ENCODE peak calls at places on chromosomes 5 and 9, in four cellular contexts. C, T, L and O are unnamed samples.

GRCh38 chr5:36459191-36460135 is 146.9 kb upstream of the SLC1A3 start:
- DNase-seq in C (no peak), T (no peak), L (no peak), O (no peak)

GRCh38 chr9:134666801-134667200 is 25.2 kb downstream of the COL5A1 start:
- DNase-seq in T (no peak), L (peak; percentile 74), C (no peak), O (no peak)

GRCh38 chr5:136066705-136067271 is 38.0 kb downstream of the TGFBI start:
- DNase-seq in T (no peak), C (no peak), L (peak; percentile 48), O (no peak)

GRCh38 chr5:98453309-98453708 is 320.2 kb upstream of the RGMB start:
- DNase-seq in T (no peak), L (no peak), C (no peak), O (no peak)

GRCh38 chr9:37026936-37027581 is 7.0 kb downstream of the PAX5 start:
- DNase-seq in L (no peak), C (no peak), T (no peak), O (no peak)

GRCh38 chr9:124735121-124735520 is 36.0 kb downstream of the NR6A1 start:
- DNase-seq in C (no peak), L (peak; percentile 77), T (peak; percentile 29), O (no peak)

GRCh38 chr5:149257875-149258705 is 13.6 kb upstream of the AFAP1L1 start:
- DNase-seq in C (no peak), L (peak; percentile 95), T (peak; percentile 30), O (no peak)

GRCh38 chr5:115816226-115817042 is at the start of gene CDO1:
- DNase-seq in L (peak; percentile 47), C (no peak), T (peak; percentile 59), O (peak; percentile 63)

GRCh38 chr9:129677456-129677855 is 12.0 kb downstream of the PRRX2 start:
- DNase-seq in T (no peak), C (no peak), L (no peak), O (no peak)

GRCh38 chr9:128164332-128164885 is 4.3 kb downstream of the BBLN start:
- DNase-seq in T (no peak), L (no peak), C (no peak), O (no peak)

GRCh38 chr5:110900829-110901228 is 162.0 kb downstream of the SLC25A46 start:
- DNase-seq in T (no peak), C (no peak), L (peak; percentile 85), O (no peak)

GRCh38 chr9:757246-757881 is 84.1 kb upstream of the DMRT1 start:
- DNase-seq in L (peak; percentile 73), T (peak; percentile 38), C (no peak), O (no peak)

GRCh38 chr9:3875371-3876132 is 349.8 kb upstream of the RFX3 start:
- DNase-seq in C (no peak), L (peak; percentile 98), T (peak; percentile 51), O (no peak)

GRCh38 chr9:135588371-135588770 is 26.8 kb downstream of the PAEP start:
- DNase-seq in T (no peak), L (no peak), C (no peak), O (no peak)

GRCh38 chr5:133754575-133755169 is 142.3 kb upstream of the FSTL4 start:
- DNase-seq in C (no peak), L (no peak), T (peak; percentile 31), O (no peak)

GRCh38 chr9:13049223-13049622 is 230.3 kb downstream of the MPDZ start:
- DNase-seq in C (no peak), L (peak; percentile 3), T (no peak), O (no peak)

GRCh38 chr5:159673538-159673937 is 242.7 kb upstream of the ADRA1B start:
- DNase-seq in L (no peak), C (no peak), T (no peak), O (no peak)

GRCh38 chr5:84113246-84114118 is 271.2 kb downstream of the EDIL3 start:
- DNase-seq in T (no peak), L (peak; percentile 6), C (no peak), O (no peak)

GRCh38 chr5:65861830-65862241 is 64.5 kb upstream of the ERBIN start:
- DNase-seq in L (peak; percentile 100), T (peak; percentile 66), C (no peak), O (no peak)

GRCh38 chr5:37767251-37767650 is 72.6 kb downstream of the GDNF start:
- DNase-seq in C (no peak), L (no peak), T (no peak), O (no peak)

GRCh38 chr5:2125901-2126265 is 243.2 kb upstream of the IRX4 start:
- DNase-seq in L (no peak), C (no peak), T (no peak), O (no peak)

GRCh38 chr5:63053019-63053638 is 474.5 kb downstream of the LRRC70 start:
- DNase-seq in L (no peak), C (no peak), T (no peak), O (no peak)

GRCh38 chr5:74149395-74149794 is 491.1 kb downstream of the ENC1 start:
- DNase-seq in L (peak; percentile 94), C (no peak), T (no peak), O (no peak)

GRCh38 chr9:123401879-123402513 is 46.0 kb downstream of the CRB2 start:
- DNase-seq in T (peak; percentile 68), L (peak; percentile 55), C (no peak), O (no peak)

GRCh38 chr9:73689091-73689870 is 537.6 kb downstream of the ANXA1 start:
- DNase-seq in T (no peak), C (no peak), L (no peak), O (no peak)

GRCh38 chr5:169914766-169915165 is 65.5 kb downstream of the INSYN2B start:
- DNase-seq in L (peak; percentile 79), C (no peak), T (no peak), O (no peak)